ENCODE peak calls at places on chromosomes 1 and 21, in four cellular contexts. D is kidney, V is left ventricle myocardium inferior, T is tibial artery. H is an unnamed sample.

GRCh38 chr1:202144510-202145324 is at the start of gene ARL8A:
- DNase-seq in D (peak), V (peak), T (peak), H (peak)

GRCh38 chr1:30569384-30569783 is 154.0 kb downstream of the MATN1 start:
- DNase-seq in D (no peak), V (no peak), T (no peak), H (no peak)

GRCh38 chr1:209899948-209900347 is 38.1 kb upstream of the SYT14 start:
- DNase-seq in D (no peak), V (no peak), T (no peak), H (no peak)

GRCh38 chr1:62746086-62746808 is 37.7 kb upstream of the ATG4C start:
- DNase-seq in D (no peak), V (no peak), T (no peak), H (no peak)

GRCh38 chr1:17946434-17946833 is 161.2 kb upstream of the IGSF21 start:
- DNase-seq in D (no peak), V (no peak), T (no peak), H (no peak)

GRCh38 chr1:58773406-58773840 is 10.4 kb downstream of the JUN start:
- DNase-seq in D (peak), V (peak), T (peak), H (peak)

GRCh38 chr1:3504151-3504822 is 49.8 kb downstream of the ARHGEF16 start:
- DNase-seq in D (peak), V (peak), T (peak), H (peak)

GRCh38 chr1:64093941-64094340 is 109.5 kb upstream of the UBE2U start:
- DNase-seq in D (no peak), V (no peak), T (no peak), H (no peak)

GRCh38 chr1:93021539-93022134 is 57.4 kb upstream of the MTF2 start:
- DNase-seq in D (no peak), V (no peak), T (no peak), H (no peak)

GRCh38 chr1:1827456-1827855 is 49.2 kb upstream of the NADK start:
- DNase-seq in D (no peak), V (no peak), T (no peak), H (no peak)

GRCh38 chr1:19398309-19398760 is 86.2 kb downstream of the SLC66A1 start:
- DNase-seq in D (no peak), V (no peak), T (no peak), H (no peak)

GRCh38 chr21:35239811-35240219 is 190.7 kb upstream of the RUNX1 start:
- DNase-seq in D (no peak), V (peak), T (no peak), H (peak)

GRCh38 chr1:18799454-18799853 is 60.0 kb downstream of the TAS1R2 start:
- DNase-seq in D (no peak), V (no peak), T (no peak), H (no peak)

GRCh38 chr1:24283326-24284155 is 35.6 kb upstream of the GRHL3 start:
- DNase-seq in D (no peak), V (no peak), T (peak), H (no peak)

GRCh38 chr1:234871710-234872262 is 256.9 kb downstream of the TOMM20 start:
- DNase-seq in D (no peak), V (no peak), T (no peak), H (no peak)

GRCh38 chr1:7885513-7886298 is 32.8 kb upstream of the UTS2 start:
- DNase-seq in D (peak), V (no peak), T (no peak), H (peak)

GRCh38 chr1:217718873-217719272 is 87.7 kb downstream of the SPATA17 start:
- DNase-seq in D (no peak), V (no peak), T (no peak), H (no peak)

GRCh38 chr1:37901191-37901892 is 42.0 kb upstream of the MTF1 start:
- DNase-seq in D (no peak), V (no peak), T (no peak), H (no peak)

GRCh38 chr1:62198781-62199125 is 4.1 kb downstream of the L1TD1 start:
- DNase-seq in D (no peak), V (no peak), T (no peak), H (no peak)

GRCh38 chr1:160682983-160683886 is 28.4 kb downstream of the CD48 start:
- DNase-seq in D (no peak), V (no peak), T (no peak), H (no peak)

GRCh38 chr1:113858982-113859381 is 12.5 kb downstream of the PTPN22 start:
- DNase-seq in D (no peak), V (no peak), T (no peak), H (no peak)

GRCh38 chr1:63836374-63836773 is 62.6 kb downstream of the ROR1 start:
- DNase-seq in D (no peak), V (no peak), T (no peak), H (no peak)

GRCh38 chr1:241842565-241842964 is 5.4 kb upstream of the EXO1 start:
- DNase-seq in D (no peak), V (no peak), T (no peak), H (no peak)

GRCh38 chr21:23968008-23968407 is 1639.3 kb downstream of the MRPL39 start:
- DNase-seq in D (no peak), V (no peak), T (no peak), H (no peak)

DNA sequence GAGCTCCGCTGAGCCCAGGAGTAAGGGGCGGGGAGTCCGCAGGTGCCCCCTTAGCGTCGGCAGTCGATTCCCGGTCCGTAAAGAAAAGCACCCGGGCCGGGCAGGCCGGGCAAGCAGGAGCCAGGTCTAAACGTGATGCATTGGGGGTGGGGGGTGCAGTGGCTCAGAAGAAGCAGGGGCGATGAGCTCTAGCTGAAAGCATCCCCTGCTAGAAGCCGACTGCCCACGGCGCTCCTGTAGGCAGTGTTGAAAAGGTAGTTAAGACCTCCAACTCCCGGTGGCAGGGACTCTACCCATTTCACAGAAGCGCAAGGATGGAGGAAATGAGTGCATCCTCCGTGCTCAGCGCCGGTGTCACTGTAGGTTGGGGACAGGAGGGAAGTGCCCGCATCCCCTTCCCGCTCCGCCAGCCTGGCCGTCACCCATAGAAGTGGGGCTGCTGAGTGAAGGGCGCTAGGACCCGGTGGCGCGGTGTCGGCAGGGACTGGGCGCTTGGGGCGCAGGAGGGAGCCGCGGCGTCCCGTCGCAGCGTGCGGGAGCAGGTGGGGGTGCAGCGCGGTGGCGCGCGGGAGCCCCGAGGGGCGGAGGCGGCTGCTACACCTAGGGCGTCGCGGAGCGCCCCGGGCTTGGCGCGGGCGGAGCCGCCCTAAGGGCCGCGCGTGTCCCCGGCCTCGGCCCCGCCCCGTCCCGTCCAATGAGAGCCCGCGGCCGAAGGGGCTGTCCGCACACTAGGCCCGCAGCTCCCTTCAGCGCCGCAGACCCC is at the start of gene WNT2B:
- DNase-seq in D (peak), V (no peak), T (no peak), H (peak)
- H3K27ac ChIP-seq in D (no peak), V (no peak), T (no peak), H (no peak)

DNA sequence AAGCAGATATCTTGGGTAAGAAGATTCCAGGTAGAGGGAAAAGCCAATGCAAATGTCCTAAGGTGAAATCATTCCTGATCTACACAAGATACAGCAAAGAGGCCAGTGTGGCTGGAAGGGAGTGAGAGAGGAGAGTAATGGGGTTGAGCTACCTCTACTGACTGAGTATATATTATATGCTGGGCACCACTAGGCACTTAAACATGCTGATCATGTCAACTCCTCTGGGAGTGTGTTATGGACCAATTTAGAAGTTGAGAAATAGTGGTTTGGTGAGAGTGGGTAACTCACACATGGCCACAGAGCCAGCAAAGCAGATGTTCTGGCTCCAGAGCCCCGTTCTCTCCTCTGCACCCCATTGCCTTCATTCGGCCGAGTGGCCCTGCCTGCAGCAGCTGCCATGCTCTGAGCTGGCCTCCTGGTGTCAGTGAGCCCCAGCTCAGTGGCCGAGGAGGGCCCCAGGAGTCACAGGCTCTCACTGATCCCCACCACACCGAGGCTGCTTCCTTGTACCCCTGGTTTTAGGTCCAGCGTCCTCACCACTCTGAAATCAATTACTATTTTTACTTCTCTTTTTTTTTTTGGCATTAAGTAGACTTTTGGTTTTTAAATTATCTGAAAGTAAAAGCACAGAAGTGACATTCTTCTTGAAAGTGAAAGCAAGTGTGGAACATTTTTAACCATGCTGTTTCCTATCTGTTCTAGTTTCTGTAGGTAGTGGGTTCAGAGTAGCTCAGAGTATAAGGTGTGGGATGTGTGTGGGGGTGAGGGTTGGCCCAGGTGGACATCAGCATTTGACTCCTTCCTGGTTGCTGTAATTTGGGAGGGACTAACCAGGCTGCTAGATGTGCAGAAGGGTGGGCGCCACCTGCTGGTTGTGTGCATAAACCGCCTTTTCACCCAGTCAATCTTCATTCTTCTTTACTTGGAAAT is 45.8 kb upstream of the CRNN start:
- DNase-seq in D (no peak), V (peak), T (peak), H (peak)
- H3K27ac ChIP-seq in D (peak), V (peak), T (no peak), H (no peak)

GRCh38 chr1:27539901-27540861 is 50.2 kb upstream of the WASF2 start:
- DNase-seq in D (no peak), V (no peak), T (no peak), H (peak)
- H3K27ac ChIP-seq in D (no peak), V (peak), T (peak), H (peak)

GRCh38 chr1:119871881-119872280 is 24.4 kb downstream of the ADAM30 start:
- DNase-seq in D (no peak), V (no peak), T (no peak), H (no peak)

GRCh38 chr1:119868176-119868575 is 28.1 kb downstream of the ADAM30 start:
- DNase-seq in D (no peak), V (no peak), T (no peak), H (no peak)

GRCh38 chr1:119869962-119870361 is 26.4 kb downstream of the ADAM30 start:
- DNase-seq in D (no peak), V (no peak), T (no peak), H (no peak)

GRCh38 chr1:119873166-119874025 is 22.9 kb downstream of the ADAM30 start:
- DNase-seq in D (no peak), V (no peak), T (peak), H (no peak)

GRCh38 chr1:119870917-119871486 is 25.3 kb downstream of the ADAM30 start:
- DNase-seq in D (peak), V (peak), T (peak), H (peak)
- H3K27ac ChIP-seq in D (no peak), V (no peak), T (peak), H (no peak)

DNA sequence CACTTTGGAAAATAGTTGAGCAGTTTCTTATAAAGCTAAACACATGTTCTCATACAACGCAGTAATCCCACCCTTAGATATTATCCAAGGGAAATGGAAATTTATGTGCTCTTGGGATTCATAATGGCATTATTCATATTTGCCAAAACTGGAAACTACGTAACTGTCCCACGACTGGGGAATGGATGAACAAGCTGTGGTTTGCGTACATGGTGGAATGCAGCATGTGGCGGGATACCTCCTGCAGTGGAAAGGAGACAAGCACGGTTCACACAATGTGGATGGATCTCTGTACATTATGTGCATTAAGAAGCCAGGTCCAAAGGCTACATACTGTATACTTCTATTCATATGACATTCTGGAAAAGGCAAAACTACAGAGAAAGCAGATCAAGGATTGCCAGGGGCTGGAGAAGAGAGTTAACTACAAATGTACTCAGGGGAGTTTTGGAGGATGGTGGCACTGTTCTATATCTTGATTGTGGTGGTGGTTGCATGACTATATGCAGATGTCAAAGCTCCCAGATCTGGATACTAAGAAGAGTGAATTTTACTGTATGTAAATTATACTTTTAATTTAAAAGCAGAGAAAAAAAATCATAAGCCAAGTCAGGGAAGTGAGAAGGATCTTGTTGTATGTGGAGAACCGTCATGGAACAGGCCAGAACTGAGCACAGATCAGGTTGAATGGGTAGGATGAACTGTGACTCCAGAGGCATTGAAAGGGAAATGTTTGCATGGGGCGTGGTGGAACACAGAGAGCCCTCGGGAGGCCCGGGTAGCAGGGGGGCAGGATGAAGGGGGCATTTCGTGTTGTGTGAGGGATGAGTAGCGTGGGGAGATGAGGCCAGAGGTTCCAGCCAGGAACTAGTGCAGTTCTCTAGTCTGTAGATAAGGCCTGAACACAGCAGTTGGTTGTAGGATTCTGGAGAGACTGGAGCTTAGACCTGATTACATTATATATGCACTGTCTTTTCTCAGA is 90.7 kb downstream of the GALNT2 start:
- DNase-seq in D (no peak), V (no peak), T (no peak), H (no peak)
- H3K27ac ChIP-seq in D (no peak), V (peak), T (no peak), H (peak)

H was measured in psoas muscle.